ENCODE peak calls at places on chromosomes 16 and 17, in four cellular contexts. S, A, I and K are unnamed samples.
A peak's percentile ranks its signal among the peaks of the same experiment; 100 is the strongest.

GRCh38 chr16:2026461-2027023 is at the start of gene NHERF2:
- DNase-seq in A (no peak), S (no peak), I (no peak), K (peak; percentile 27)

GRCh38 chr17:59311051-59311468 is 20.4 kb upstream of the YPEL2 start:
- DNase-seq in I (no peak), S (peak; percentile 71), A (peak; percentile 74), K (no peak)

GRCh38 chr17:57255182-57255775 is 1.0 kb upstream of the MSI2 start:
- DNase-seq in I (no peak), S (no peak), A (no peak), K (no peak)

GRCh38 chr17:57273471-57273870 is 17.1 kb downstream of the MSI2 start:
- DNase-seq in S (no peak), I (no peak), A (no peak), K (no peak)

GRCh38 chr16:5633845-5634440 is 536.3 kb upstream of the EEF2KMT start:
- DNase-seq in A (peak; percentile 25), S (peak; percentile 10), I (no peak), K (peak; percentile 38)

GRCh38 chr17:83182620-83183063 is 103.2 kb downstream of the METRNL start:
- DNase-seq in S (no peak), I (no peak), A (no peak), K (no peak)

GRCh38 chr17:47956818-47957590 is 679 bp downstream of the PRR15L start:
- DNase-seq in I (no peak), S (no peak), A (no peak), K (no peak)

GRCh38 chr17:37813753-37814152 is 68.9 kb upstream of the HNF1B start:
- DNase-seq in A (no peak), S (peak; percentile 99), I (no peak), K (no peak)

GRCh38 chr17:79023886-79024771 is at the start of gene C1QTNF1:
- DNase-seq in A (no peak), S (no peak), I (no peak), K (no peak)

GRCh38 chr17:43396491-43397060 is 2.2 kb upstream of the ARL4D start:
- DNase-seq in S (no peak), I (no peak), A (no peak), K (no peak)

GRCh38 chr17:48841395-48841831 is 10.6 kb downstream of the CALCOCO2 start:
- DNase-seq in S (peak; percentile 22), I (no peak), A (no peak), K (no peak)

GRCh38 chr17:81701288-81702071 is 1.7 kb upstream of the MRPL12 start:
- DNase-seq in A (no peak), I (no peak), S (no peak), K (no peak)

GRCh38 chr17:68954146-68954971 is 833 bp downstream of the ABCA8 start:
- DNase-seq in A (no peak), S (no peak), I (no peak), K (no peak)

GRCh38 chr17:38691154-38691553 is 13.9 kb upstream of the MLLT6 start:
- DNase-seq in I (no peak), S (no peak), A (no peak), K (no peak)

GRCh38 chr17:49180303-49180702 is 30.1 kb downstream of the GNGT2 start:
- DNase-seq in S (peak; percentile 60), A (peak; percentile 62), I (peak; percentile 37), K (peak; percentile 49)

GRCh38 chr17:42670199-42670924 is 6.4 kb downstream of the PLEKHH3 start:
- DNase-seq in I (no peak), A (no peak), S (no peak), K (peak; percentile 31)

GRCh38 chr16:50836121-50836541 is 94.2 kb downstream of the CYLD start:
- DNase-seq in I (no peak), S (no peak), A (no peak), K (no peak)

GRCh38 chr16:23532448-23532847 is 22.2 kb upstream of the GGA2 start:
- DNase-seq in I (no peak), A (no peak), S (no peak), K (no peak)

GRCh38 chr16:67489401-67490083 is 6.2 kb upstream of the AGRP start:
- DNase-seq in I (no peak), A (no peak), S (no peak), K (no peak)

GRCh38 chr16:1119766-1120611 is 23.9 kb upstream of the C1QTNF8 start:
- DNase-seq in I (no peak), A (no peak), S (peak; percentile 81), K (no peak)

GRCh38 chr16:56382901-56383355 is 42.4 kb downstream of the AMFR start:
- DNase-seq in A (no peak), I (no peak), S (peak; percentile 77), K (no peak)

GRCh38 chr16:1007284-1007850 is 25.8 kb downstream of the SOX8 start:
- DNase-seq in A (no peak), S (peak; percentile 51), I (no peak), K (no peak)

GRCh38 chr16:48386559-48387312 is 1.5 kb upstream of the SIAH1 start:
- DNase-seq in A (no peak), S (no peak), I (no peak), K (no peak)